ENCODE peak calls at places on chromosomes 6 and 20, in eight cellular contexts. One of them, this sample, is unnamed.

GRCh38 chr6:12947191-12947795 is 230.7 kb downstream of the PHACTR1 start:
- DNase-seq in choroid plexus epithelial cell: no peak
- DNase-seq in fibroblast of the aortic adventitia: no peak
- DNase-seq in adrenal gland: no peak
- DNase-seq in A549: no peak
- DNase-seq in vagina: no peak
- DNase-seq in mucosa of descending colon: no peak
- DNase-seq in heart right ventricle: no peak
- DNase-seq in this sample: no peak

GRCh38 chr20:20406306-20406705 is 38.4 kb downstream of the INSM1 start:
- DNase-seq in choroid plexus epithelial cell: no peak
- DNase-seq in fibroblast of the aortic adventitia: no peak
- DNase-seq in adrenal gland: no peak
- DNase-seq in A549: no peak
- DNase-seq in vagina: no peak
- DNase-seq in mucosa of descending colon: no peak
- DNase-seq in heart right ventricle: no peak
- DNase-seq in this sample: no peak

GRCh38 chr6:136111831-136112230 is 138.3 kb downstream of the MTFR2 start:
- DNase-seq in choroid plexus epithelial cell: no peak
- DNase-seq in fibroblast of the aortic adventitia: no peak
- DNase-seq in adrenal gland: no peak
- DNase-seq in A549: no peak
- DNase-seq in vagina: no peak
- DNase-seq in mucosa of descending colon: no peak
- DNase-seq in heart right ventricle: no peak
- DNase-seq in this sample: no peak

GRCh38 chr6:137399949-137400443 is 94.2 kb downstream of the OLIG3 start:
- DNase-seq in choroid plexus epithelial cell: no peak
- DNase-seq in fibroblast of the aortic adventitia: no peak
- DNase-seq in adrenal gland: no peak
- DNase-seq in A549: no peak
- DNase-seq in vagina: no peak
- DNase-seq in mucosa of descending colon: no peak
- DNase-seq in heart right ventricle: no peak
- DNase-seq in this sample: peak

GRCh38 chr6:113997106-113997505 is 26.2 kb upstream of the HDAC2 start:
- DNase-seq in choroid plexus epithelial cell: peak
- DNase-seq in fibroblast of the aortic adventitia: peak
- DNase-seq in adrenal gland: no peak
- DNase-seq in A549: no peak
- DNase-seq in vagina: no peak
- DNase-seq in mucosa of descending colon: no peak
- DNase-seq in heart right ventricle: no peak
- DNase-seq in this sample: no peak

GRCh38 chr20:46070215-46070910 is 19.4 kb downstream of the NCOA5 start:
- DNase-seq in choroid plexus epithelial cell: peak
- DNase-seq in fibroblast of the aortic adventitia: peak
- DNase-seq in adrenal gland: no peak
- DNase-seq in A549: no peak
- DNase-seq in vagina: peak
- DNase-seq in mucosa of descending colon: no peak
- DNase-seq in heart right ventricle: no peak
- DNase-seq in this sample: peak

GRCh38 chr6:157853902-157854481 is 30.9 kb downstream of the SNX9 start:
- DNase-seq in choroid plexus epithelial cell: no peak
- DNase-seq in fibroblast of the aortic adventitia: no peak
- DNase-seq in adrenal gland: no peak
- DNase-seq in A549: no peak
- DNase-seq in vagina: no peak
- DNase-seq in mucosa of descending colon: no peak
- DNase-seq in heart right ventricle: no peak
- DNase-seq in this sample: no peak

GRCh38 chr6:34018961-34019606 is 126.8 kb downstream of the GRM4 start:
- DNase-seq in choroid plexus epithelial cell: no peak
- DNase-seq in fibroblast of the aortic adventitia: no peak
- DNase-seq in adrenal gland: no peak
- DNase-seq in A549: no peak
- DNase-seq in vagina: no peak
- DNase-seq in mucosa of descending colon: no peak
- DNase-seq in heart right ventricle: no peak
- DNase-seq in this sample: no peak

GRCh38 chr6:36847991-36848390 is 8.7 kb upstream of the CPNE5 start:
- DNase-seq in choroid plexus epithelial cell: no peak
- DNase-seq in fibroblast of the aortic adventitia: no peak
- DNase-seq in adrenal gland: no peak
- DNase-seq in A549: no peak
- DNase-seq in vagina: no peak
- DNase-seq in mucosa of descending colon: no peak
- DNase-seq in heart right ventricle: no peak
- DNase-seq in this sample: no peak

GRCh38 chr20:2135018-2135417 is 33.4 kb downstream of the STK35 start:
- DNase-seq in choroid plexus epithelial cell: no peak
- DNase-seq in fibroblast of the aortic adventitia: no peak
- DNase-seq in adrenal gland: no peak
- DNase-seq in A549: no peak
- DNase-seq in vagina: no peak
- DNase-seq in mucosa of descending colon: no peak
- DNase-seq in heart right ventricle: no peak
- DNase-seq in this sample: no peak

GRCh38 chr6:38148606-38149005 is 329.1 kb downstream of the ZFAND3 start:
- DNase-seq in choroid plexus epithelial cell: no peak
- DNase-seq in fibroblast of the aortic adventitia: no peak
- DNase-seq in adrenal gland: no peak
- DNase-seq in A549: no peak
- DNase-seq in vagina: no peak
- DNase-seq in mucosa of descending colon: no peak
- DNase-seq in heart right ventricle: no peak
- DNase-seq in this sample: no peak

GRCh38 chr20:60011512-60012507 is 53.6 kb downstream of the CDH26 start:
- DNase-seq in choroid plexus epithelial cell: no peak
- DNase-seq in fibroblast of the aortic adventitia: no peak
- DNase-seq in adrenal gland: no peak
- DNase-seq in A549: no peak
- DNase-seq in vagina: peak
- DNase-seq in mucosa of descending colon: no peak
- DNase-seq in heart right ventricle: no peak
- DNase-seq in this sample: peak

GRCh38 chr6:149884215-149884614 is 13.7 kb downstream of the RAET1E start:
- DNase-seq in choroid plexus epithelial cell: peak
- DNase-seq in fibroblast of the aortic adventitia: peak
- DNase-seq in adrenal gland: no peak
- DNase-seq in A549: no peak
- DNase-seq in vagina: no peak
- DNase-seq in mucosa of descending colon: no peak
- DNase-seq in heart right ventricle: no peak
- DNase-seq in this sample: no peak

GRCh38 chr6:125991653-125992052 is 5.3 kb downstream of the TRMT11 start:
- DNase-seq in choroid plexus epithelial cell: no peak
- DNase-seq in fibroblast of the aortic adventitia: no peak
- DNase-seq in adrenal gland: no peak
- DNase-seq in A549: no peak
- DNase-seq in vagina: no peak
- DNase-seq in mucosa of descending colon: no peak
- DNase-seq in heart right ventricle: no peak
- DNase-seq in this sample: no peak

GRCh38 chr6:41449399-41450245 is 96.6 kb upstream of the FOXP4 start:
- DNase-seq in choroid plexus epithelial cell: peak
- DNase-seq in fibroblast of the aortic adventitia: peak
- DNase-seq in adrenal gland: peak
- DNase-seq in A549: no peak
- DNase-seq in vagina: no peak
- DNase-seq in mucosa of descending colon: peak
- DNase-seq in heart right ventricle: no peak
- DNase-seq in this sample: no peak

GRCh38 chr6:118748311-118749062 is 97.1 kb upstream of the CEP85L start:
- DNase-seq in choroid plexus epithelial cell: no peak
- DNase-seq in fibroblast of the aortic adventitia: peak
- DNase-seq in adrenal gland: peak
- DNase-seq in A549: no peak
- DNase-seq in vagina: peak
- DNase-seq in mucosa of descending colon: peak
- DNase-seq in heart right ventricle: peak
- DNase-seq in this sample: peak

GRCh38 chr6:66478705-66479104 is 771.7 kb upstream of the EYS start:
- DNase-seq in choroid plexus epithelial cell: no peak
- DNase-seq in fibroblast of the aortic adventitia: no peak
- DNase-seq in adrenal gland: no peak
- DNase-seq in A549: no peak
- DNase-seq in vagina: no peak
- DNase-seq in mucosa of descending colon: no peak
- DNase-seq in heart right ventricle: no peak
- DNase-seq in this sample: no peak

GRCh38 chr20:41300906-41301305 is 16.6 kb downstream of the ZHX3 start:
- DNase-seq in choroid plexus epithelial cell: no peak
- DNase-seq in fibroblast of the aortic adventitia: no peak
- DNase-seq in adrenal gland: no peak
- DNase-seq in A549: no peak
- DNase-seq in vagina: no peak
- DNase-seq in mucosa of descending colon: no peak
- DNase-seq in heart right ventricle: no peak
- DNase-seq in this sample: peak

GRCh38 chr6:111087871-111088667 is 766 bp downstream of the SLC16A10 start:
- DNase-seq in choroid plexus epithelial cell: peak
- DNase-seq in fibroblast of the aortic adventitia: no peak
- DNase-seq in adrenal gland: peak
- DNase-seq in A549: no peak
- DNase-seq in vagina: no peak
- DNase-seq in mucosa of descending colon: peak
- DNase-seq in heart right ventricle: no peak
- DNase-seq in this sample: no peak

GRCh38 chr6:58290177-58290576 is 972.7 kb downstream of the PRIM2 start:
- DNase-seq in choroid plexus epithelial cell: no peak
- DNase-seq in fibroblast of the aortic adventitia: no peak
- DNase-seq in adrenal gland: no peak
- DNase-seq in A549: no peak
- DNase-seq in vagina: no peak
- DNase-seq in mucosa of descending colon: no peak
- DNase-seq in heart right ventricle: no peak
- DNase-seq in this sample: no peak

GRCh38 chr6:87357479-87358196 is 13.0 kb downstream of the C6orf163 start:
- DNase-seq in choroid plexus epithelial cell: no peak
- DNase-seq in fibroblast of the aortic adventitia: no peak
- DNase-seq in adrenal gland: no peak
- DNase-seq in A549: no peak
- DNase-seq in vagina: no peak
- DNase-seq in mucosa of descending colon: no peak
- DNase-seq in heart right ventricle: no peak
- DNase-seq in this sample: no peak

GRCh38 chr6:152176219-152176745 is 368.8 kb downstream of the ESR1 start:
- DNase-seq in choroid plexus epithelial cell: no peak
- DNase-seq in fibroblast of the aortic adventitia: no peak
- DNase-seq in adrenal gland: no peak
- DNase-seq in A549: no peak
- DNase-seq in vagina: no peak
- DNase-seq in mucosa of descending colon: no peak
- DNase-seq in heart right ventricle: no peak
- DNase-seq in this sample: no peak

GRCh38 chr6:101832371-101832770 is 438.9 kb downstream of the GRIK2 start:
- DNase-seq in choroid plexus epithelial cell: no peak
- DNase-seq in fibroblast of the aortic adventitia: no peak
- DNase-seq in adrenal gland: no peak
- DNase-seq in A549: no peak
- DNase-seq in vagina: no peak
- DNase-seq in mucosa of descending colon: no peak
- DNase-seq in heart right ventricle: peak
- DNase-seq in this sample: no peak

GRCh38 chr20:62363920-62364851 is 2.9 kb downstream of the LAMA5 start:
- DNase-seq in choroid plexus epithelial cell: no peak
- DNase-seq in fibroblast of the aortic adventitia: no peak
- DNase-seq in adrenal gland: peak
- DNase-seq in A549: no peak
- DNase-seq in vagina: no peak
- DNase-seq in mucosa of descending colon: peak
- DNase-seq in heart right ventricle: peak
- DNase-seq in this sample: no peak

GRCh38 chr6:13988049-13988738 is 63.4 kb downstream of the RNF182 start:
- DNase-seq in choroid plexus epithelial cell: no peak
- DNase-seq in fibroblast of the aortic adventitia: no peak
- DNase-seq in adrenal gland: no peak
- DNase-seq in A549: no peak
- DNase-seq in vagina: no peak
- DNase-seq in mucosa of descending colon: no peak
- DNase-seq in heart right ventricle: no peak
- DNase-seq in this sample: no peak

GRCh38 chr20:3820048-3820900 is at the start of gene AP5S1:
- DNase-seq in choroid plexus epithelial cell: peak
- DNase-seq in fibroblast of the aortic adventitia: peak
- DNase-seq in adrenal gland: peak
- DNase-seq in A549: peak
- DNase-seq in vagina: peak
- DNase-seq in mucosa of descending colon: peak
- DNase-seq in heart right ventricle: peak
- DNase-seq in this sample: peak
- TF ChIP-seq CTCF in choroid plexus epithelial cell: peak
- TF ChIP-seq CTCF in fibroblast of the aortic adventitia: peak
- TF ChIP-seq CTCF in adrenal gland: peak
- TF ChIP-seq CTCF in A549: peak
- TF ChIP-seq CTCF in vagina: peak
- TF ChIP-seq CTCF in mucosa of descending colon: peak
- TF ChIP-seq CTCF in heart right ventricle: peak
- TF ChIP-seq CTCF in this sample: peak

GRCh38 chr6:20868397-20869185 is 334.3 kb downstream of the CDKAL1 start:
- DNase-seq in choroid plexus epithelial cell: no peak
- DNase-seq in fibroblast of the aortic adventitia: no peak
- DNase-seq in adrenal gland: no peak
- DNase-seq in A549: no peak
- DNase-seq in vagina: no peak
- DNase-seq in mucosa of descending colon: no peak
- DNase-seq in heart right ventricle: no peak
- DNase-seq in this sample: no peak
- H3K4me3 ChIP-seq in choroid plexus epithelial cell: no peak
- H3K4me3 ChIP-seq in fibroblast of the aortic adventitia: no peak
- H3K4me3 ChIP-seq in adrenal gland: no peak
- H3K4me3 ChIP-seq in A549: no peak
- H3K4me3 ChIP-seq in vagina: no peak
- H3K4me3 ChIP-seq in mucosa of descending colon: no peak
- H3K4me3 ChIP-seq in heart right ventricle: no peak
- H3K4me3 ChIP-seq in this sample: no peak

DNA sequence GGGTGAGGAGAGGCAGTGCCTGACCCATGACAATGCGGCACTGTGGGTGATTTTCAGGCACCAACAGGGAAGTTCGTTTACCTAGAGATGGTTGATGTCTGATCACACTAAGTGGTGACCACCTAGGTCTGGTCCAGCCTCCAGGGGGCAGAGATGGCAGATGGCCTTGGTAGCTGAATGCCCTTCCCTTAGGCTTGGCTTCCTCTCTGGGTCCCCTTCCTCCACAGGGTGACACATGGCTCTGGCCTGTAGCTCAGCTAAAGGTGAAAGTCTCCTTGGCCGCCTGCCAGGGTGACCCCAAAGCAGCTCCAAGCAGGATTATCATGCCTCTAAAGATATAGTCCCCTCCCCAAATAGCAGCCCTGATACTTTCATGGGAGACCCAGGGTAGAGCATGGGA is 6.4 kb downstream of the GDAP1L1 start:
- DNase-seq in choroid plexus epithelial cell: no peak
- DNase-seq in fibroblast of the aortic adventitia: no peak
- DNase-seq in adrenal gland: no peak
- DNase-seq in A549: no peak
- DNase-seq in vagina: no peak
- DNase-seq in mucosa of descending colon: no peak
- DNase-seq in heart right ventricle: no peak
- DNase-seq in this sample: no peak
- TF ChIP-seq CTCF in choroid plexus epithelial cell: peak
- TF ChIP-seq CTCF in fibroblast of the aortic adventitia: peak
- TF ChIP-seq CTCF in adrenal gland: no peak
- TF ChIP-seq CTCF in A549: no peak
- TF ChIP-seq CTCF in vagina: no peak
- TF ChIP-seq CTCF in mucosa of descending colon: no peak
- TF ChIP-seq CTCF in heart right ventricle: no peak
- TF ChIP-seq CTCF in this sample: no peak

GRCh38 chr6:112254921-112255320 is 554 bp upstream of the LAMA4 start:
- DNase-seq in choroid plexus epithelial cell: no peak
- DNase-seq in fibroblast of the aortic adventitia: no peak
- DNase-seq in adrenal gland: no peak
- DNase-seq in A549: no peak
- DNase-seq in vagina: no peak
- DNase-seq in mucosa of descending colon: no peak
- DNase-seq in heart right ventricle: no peak
- DNase-seq in this sample: no peak
- H3K4me3 ChIP-seq in choroid plexus epithelial cell: peak
- H3K4me3 ChIP-seq in fibroblast of the aortic adventitia: peak
- H3K4me3 ChIP-seq in adrenal gland: no peak
- H3K4me3 ChIP-seq in A549: no peak
- H3K4me3 ChIP-seq in vagina: peak
- H3K4me3 ChIP-seq in mucosa of descending colon: no peak
- H3K4me3 ChIP-seq in heart right ventricle: peak
- H3K4me3 ChIP-seq in this sample: peak

This sample was measured in esophagus muscularis mucosa.